ENCODE peak calls at places on chromosomes 6 and 20, in five cellular contexts. D, A, K, P and W are unnamed samples.

GRCh38 chr6:134746125-134746524 is 203.8 kb downstream of the ALDH8A1 start:
- DNase-seq in A (no peak), P (no peak), K (no peak), D (no peak), W (no peak)

GRCh38 chr6:32047855-32048766 is 9.9 kb downstream of the CYP21A2 start:
- DNase-seq in P (peak), A (peak), K (peak), D (peak), W (peak)

GRCh38 chr6:136365781-136366354 is 76.2 kb upstream of the BCLAF1 start:
- DNase-seq in K (no peak), A (peak), P (peak), D (no peak), W (peak)

GRCh38 chr20:10792291-10792690 is 118.5 kb upstream of the JAG1 start:
- DNase-seq in A (no peak), P (no peak), K (no peak), D (peak), W (no peak)

GRCh38 chr6:119716668-119717270 is 367.2 kb upstream of the MAN1A1 start:
- DNase-seq in P (no peak), D (no peak), A (no peak), K (no peak), W (no peak)

GRCh38 chr6:122616877-122617276 is 6.7 kb downstream of the PKIB start:
- DNase-seq in P (no peak), D (no peak), K (no peak), A (no peak), W (no peak)

GRCh38 chr6:44430322-44430721 is 42.8 kb downstream of the CDC5L start:
- DNase-seq in A (no peak), D (peak), P (no peak), K (no peak), W (no peak)

GRCh38 chr20:17992224-17992637 is 23.4 kb downstream of the MGME1 start:
- DNase-seq in A (no peak), P (no peak), K (peak), D (no peak), W (peak)

GRCh38 chr6:141598487-141598886 is 534.2 kb upstream of the GJE1 start:
- DNase-seq in D (peak), A (no peak), P (no peak), K (no peak), W (no peak)

GRCh38 chr6:1747531-1747930 is 137.8 kb downstream of the FOXC1 start:
- DNase-seq in A (no peak), K (no peak), D (no peak), P (no peak), W (no peak)

GRCh38 chr20:1623501-1624250 is 3.9 kb upstream of the SIRPB1 start:
- DNase-seq in P (no peak), A (no peak), D (peak), K (no peak), W (no peak)

GRCh38 chr6:163137504-163137903 is 277.0 kb upstream of the QKI start:
- DNase-seq in P (no peak), A (no peak), D (no peak), K (no peak), W (no peak)

GRCh38 chr6:11785449-11785951 is 6.9 kb upstream of the ADTRP start:
- DNase-seq in D (no peak), A (no peak), P (no peak), K (no peak), W (peak)

GRCh38 chr6:154169193-154169847 is 130.3 kb downstream of the OPRM1 start:
- DNase-seq in A (peak), P (no peak), D (peak), K (no peak), W (no peak)

GRCh38 chr20:532530-532929 is 11.1 kb downstream of the CSNK2A1 start:
- DNase-seq in A (no peak), D (no peak), K (no peak), P (no peak), W (no peak)

GRCh38 chr6:39411465-39411864 is 89.0 kb upstream of the KCNK16 start:
- DNase-seq in A (no peak), D (peak), K (no peak), P (no peak), W (no peak)

GRCh38 chr6:29749668-29750067 is 26.4 kb downstream of the HLA-F start:
- DNase-seq in A (no peak), P (no peak), D (no peak), K (no peak), W (no peak)

GRCh38 chr6:27096834-27097511 is 150.5 kb upstream of the PRSS16 start:
- DNase-seq in D (peak), K (peak), P (no peak), A (peak), W (peak)

GRCh38 chr6:40510442-40510841 is 76.7 kb downstream of the LRFN2 start:
- DNase-seq in P (no peak), D (no peak), K (no peak), A (no peak), W (no peak)